ENCODE peak calls at places on chromosomes 16 and 17, in ten cellular contexts. F is IMR-90, D is GM23248, V is keratinocyte, L is hepatocyte, P is OCI-LY7, T is A549, U is H1, M is SK-N-SH, E is endothelial cell of umbilical vein. G is an unnamed sample.

GRCh38 chr17:45223541-45224528 is 2.1 kb downstream of the FMNL1 start:
- DNase-seq in F (no peak), D (no peak), V (no peak), L (no peak), P (peak; percentile 59), T (no peak), U (no peak), M (no peak), E (no peak), G (no peak)

GRCh38 chr16:12573730-12574383 is 229.8 kb downstream of the CPPED1 start:
- DNase-seq in F (no peak), D (peak; percentile 43), V (no peak), L (peak; percentile 84), P (peak; percentile 66), T (peak; percentile 73), U (peak; percentile 47), M (peak; percentile 82), E (peak; percentile 79), G (peak; percentile 87)

GRCh38 chr17:10793256-10793655 is 10.6 kb downstream of the TMEM238L start:
- DNase-seq in F (no peak), D (no peak), V (no peak), L (no peak), P (no peak), T (no peak), U (no peak), M (no peak), E (no peak), G (no peak)

GRCh38 chr17:10117581-10118001 is 80.8 kb downstream of the GAS7 start:
- DNase-seq in F (peak; percentile 26), D (no peak), V (no peak), L (no peak), P (no peak), T (no peak), U (no peak), M (no peak), E (no peak), G (no peak)

GRCh38 chr17:43928606-43929005 is 13.7 kb downstream of the PPY start:
- DNase-seq in F (no peak), D (no peak), V (no peak), L (peak; percentile 32), P (no peak), T (no peak), U (no peak), M (no peak), E (no peak), G (no peak)

GRCh38 chr17:689556-690247 is 24.9 kb downstream of the VPS53 start:
- DNase-seq in F (no peak), D (no peak), V (no peak), L (no peak), P (no peak), T (no peak), U (no peak), M (no peak), E (no peak), G (no peak)

GRCh38 chr17:30393491-30393890 is 14.8 kb downstream of the CPD start:
- DNase-seq in F (peak; percentile 29), D (no peak), V (no peak), L (no peak), P (no peak), T (no peak), U (no peak), M (no peak), E (no peak), G (no peak)

GRCh38 chr16:71855937-71856662 is 10.3 kb downstream of the ATXN1L start:
- DNase-seq in F (no peak), D (no peak), V (no peak), L (no peak), P (no peak), T (no peak), U (no peak), M (no peak), E (no peak), G (no peak)

GRCh38 chr16:30924086-30924714 is 828 bp downstream of the FBXL19 start:
- DNase-seq in F (no peak), D (peak; percentile 25), V (no peak), L (peak; percentile 38), P (no peak), T (no peak), U (no peak), M (peak; percentile 67), E (no peak), G (no peak)

GRCh38 chr16:31006086-31006385 is 4.4 kb downstream of the STX1B start:
- DNase-seq in F (peak; percentile 76), D (no peak), V (no peak), L (no peak), P (no peak), T (no peak), U (no peak), M (peak; percentile 5), E (no peak), G (no peak)

GRCh38 chr17:32958418-32958817 is 30.5 kb downstream of the TMEM98 start:
- DNase-seq in F (no peak), D (peak; percentile 72), V (no peak), L (no peak), P (no peak), T (no peak), U (no peak), M (no peak), E (no peak), G (no peak)

GRCh38 chr17:48262982-48263586 is 155.5 kb downstream of the SNX11 start:
- DNase-seq in F (peak; percentile 17), D (peak; percentile 33), V (no peak), L (no peak), P (peak; percentile 33), T (peak; percentile 42), U (no peak), M (no peak), E (peak; percentile 55), G (no peak)

GRCh38 chr17:55453836-55454557 is 32.4 kb upstream of the MMD start:
- DNase-seq in F (no peak), D (no peak), V (no peak), L (no peak), P (no peak), T (no peak), U (no peak), M (no peak), E (no peak), G (no peak)

GRCh38 chr16:81530296-81530721 is 85.7 kb downstream of the CMIP start:
- DNase-seq in F (no peak), D (no peak), V (no peak), L (no peak), P (no peak), T (no peak), U (no peak), M (no peak), E (no peak), G (peak; percentile 60)

GRCh38 chr17:43634681-43635125 is 27.0 kb downstream of the MEOX1 start:
- DNase-seq in F (peak; percentile 53), D (no peak), V (peak; percentile 33), L (no peak), P (no peak), T (no peak), U (no peak), M (no peak), E (no peak), G (no peak)

GRCh38 chr17:65287040-65287439 is 149.9 kb downstream of the RGS9 start:
- DNase-seq in F (peak; percentile 43), D (peak; percentile 18), V (no peak), L (no peak), P (no peak), T (no peak), U (no peak), M (no peak), E (no peak), G (no peak)

GRCh38 chr17:35241520-35241919 is 1.4 kb upstream of the SLFN5 start:
- DNase-seq in F (no peak), D (no peak), V (no peak), L (no peak), P (no peak), T (no peak), U (no peak), M (no peak), E (no peak), G (no peak)
- H3K4me3 ChIP-seq in F (no peak overlapping the region), D (peak overlapping the region; percentile 98), V (peak overlapping the region; percentile 80), L (no peak overlapping the region), P (no peak overlapping the region), T (no peak overlapping the region), U (peak overlapping the region; percentile 74), M (no peak overlapping the region), E (no peak overlapping the region), G (peak overlapping the region; percentile 86)

DNA sequence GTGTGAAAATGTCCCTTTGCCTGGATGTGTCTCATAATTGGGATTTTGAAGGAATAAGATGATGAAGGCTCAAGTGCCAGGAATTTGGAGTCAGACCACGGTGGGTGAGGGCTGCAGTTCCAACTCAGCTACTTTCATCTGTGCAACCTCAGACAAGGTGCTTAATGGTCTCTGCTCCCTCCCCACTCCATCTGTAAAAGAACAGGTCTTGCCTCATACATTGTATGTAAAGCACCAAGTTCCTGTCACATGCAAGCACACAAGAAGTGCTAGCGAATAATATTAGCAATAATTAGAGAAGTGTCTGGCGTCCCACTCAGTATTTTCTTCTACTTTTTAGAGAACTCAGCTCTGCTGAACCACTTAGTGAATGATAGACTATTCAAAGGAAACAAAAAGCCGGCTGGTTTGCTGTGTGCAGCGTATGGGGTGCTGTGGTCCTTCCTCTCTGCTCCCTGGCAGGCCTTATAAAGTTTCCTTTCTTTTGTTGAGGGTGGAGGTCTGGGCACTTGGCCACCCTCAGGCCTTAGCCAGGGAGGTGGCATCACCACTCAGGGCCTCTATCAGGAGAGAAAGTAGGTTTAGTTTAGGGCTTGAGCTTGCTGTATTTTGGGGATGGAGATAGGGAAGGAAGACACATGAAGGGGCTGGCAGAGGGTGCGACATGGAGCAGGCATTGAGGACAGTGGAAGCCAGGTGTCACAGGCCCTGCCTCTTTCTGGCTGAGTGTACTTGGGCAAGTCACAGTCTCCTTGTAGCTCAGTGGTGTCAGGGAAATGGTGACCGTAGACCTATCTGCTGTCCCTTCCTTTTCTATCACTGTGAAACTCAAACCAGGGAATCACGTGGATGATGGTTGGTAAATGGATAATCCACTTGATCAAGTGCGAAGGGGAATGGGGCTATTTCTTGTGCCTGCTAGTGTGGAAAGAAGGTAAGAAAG is 6.5 kb downstream of the TBX4 start:
- DNase-seq in F (no peak), D (no peak), V (no peak), L (no peak), P (peak; percentile 10), T (no peak), U (no peak), M (no peak), E (no peak), G (no peak)
- H3K4me2 ChIP-seq in F (no peak overlapping the region), D (no peak overlapping the region), V (no peak overlapping the region), L (peak overlapping the region; percentile 90), P (no peak overlapping the region), T (no peak overlapping the region), U (no peak overlapping the region), M (no peak overlapping the region), E (no peak overlapping the region), G (no peak overlapping the region)

GRCh38 chr16:23131841-23132576 is 17.2 kb downstream of the USP31 start:
- DNase-seq in F (no peak), D (peak; percentile 56), V (no peak), L (no peak), P (peak; percentile 22), T (no peak), U (no peak), M (no peak), E (peak; percentile 96), G (no peak)
- H3K4me3 ChIP-seq in F (no peak overlapping the region), D (peak overlapping the region; percentile 66), V (no peak overlapping the region), L (no peak overlapping the region), P (no peak overlapping the region), T (no peak overlapping the region), U (no peak overlapping the region), M (no peak overlapping the region), E (no peak overlapping the region), G (no peak overlapping the region)

GRCh38 chr17:28891201-28891600 is 6.3 kb downstream of the FLOT2 start:
- DNase-seq in F (no peak), D (no peak), V (no peak), L (no peak), P (no peak), T (no peak), U (no peak), M (no peak), E (peak; percentile 27), G (no peak)
- H3K4me2 ChIP-seq in F (no peak overlapping the region), D (no peak overlapping the region), V (no peak overlapping the region), L (no peak overlapping the region), P (no peak overlapping the region), T (no peak overlapping the region), U (no peak overlapping the region), M (no peak overlapping the region), E (no peak overlapping the region), G (no peak overlapping the region)

G was measured in PC-9.